ENCODE peak calls at places on chromosomes 16 and 17, in ten cellular contexts. P, J, I, R, B, W, Z, X, N and G are unnamed samples.

GRCh38 chr16:27246439-27246838 is 22.1 kb downstream of the NSMCE1 start:
- DNase-seq in P (no peak), J (no peak), I (peak), R (no peak), B (no peak), W (no peak), Z (no peak), X (no peak), N (no peak), G (no peak)

GRCh38 chr17:22695228-22695619 is 1002.9 kb downstream of the KCNJ18 start:
- DNase-seq in P (no peak), J (no peak), I (no peak), R (no peak), B (no peak), W (no peak), Z (no peak), X (no peak), N (no peak), G (no peak)

GRCh38 chr16:67395458-67396158 is 2.3 kb upstream of the TPPP3 start:
- DNase-seq in P (no peak), J (no peak), I (no peak), R (peak), B (no peak), W (no peak), Z (peak), X (no peak), N (peak), G (no peak)

GRCh38 chr17:39001703-39002637 is 34.8 kb upstream of the FBXO47 start:
- DNase-seq in P (no peak), J (no peak), I (peak), R (no peak), B (no peak), W (no peak), Z (peak), X (no peak), N (peak), G (peak)

GRCh38 chr17:10729334-10730193 is at the start of gene TMEM220:
- DNase-seq in P (peak), J (peak), I (peak), R (peak), B (peak), W (peak), Z (peak), X (peak), N (peak), G (peak)

GRCh38 chr16:47132310-47132709 is 11.4 kb downstream of the NETO2 start:
- DNase-seq in P (no peak), J (no peak), I (no peak), R (no peak), B (no peak), W (no peak), Z (no peak), X (no peak), N (no peak), G (no peak)

GRCh38 chr16:71360378-71360777 is 1.9 kb downstream of the CALB2 start:
- DNase-seq in P (no peak), J (no peak), I (no peak), R (no peak), B (no peak), W (no peak), Z (peak), X (no peak), N (peak), G (no peak)

GRCh38 chr16:5709889-5710288 is 612.3 kb upstream of the EEF2KMT start:
- DNase-seq in P (no peak), J (peak), I (no peak), R (no peak), B (no peak), W (no peak), Z (no peak), X (no peak), N (peak), G (no peak)